ENCODE peak calls at places on chromosomes 16 and 17, in six cellular contexts. Q is IMR-90, L is GM12878, W is fibroblast of lung, F is mammary epithelial cell, G is H9. N is an unnamed sample.

GRCh38 chr16:70675851-70676513 is 9.9 kb downstream of the MTSS2 start:
- DNase-seq in G (no peak), L (no peak), Q (no peak), W (no peak), F (no peak), N (no peak)

GRCh38 chr16:1723450-1724147 is 17.6 kb downstream of the MAPK8IP3 start:
- DNase-seq in F (peak), L (no peak), W (peak), Q (peak), G (no peak), N (peak)

GRCh38 chr16:630815-631405 is at the start of gene WFIKKN1:
- DNase-seq in L (no peak), G (peak), Q (no peak), W (no peak), F (no peak), N (no peak)

GRCh38 chr17:78539771-78540170 is 37.4 kb downstream of the DNAH17 start:
- DNase-seq in W (no peak), L (no peak), G (no peak), F (no peak), Q (no peak), N (no peak)

GRCh38 chr17:17900615-17901520 is 64.1 kb upstream of the SREBF1 start:
- DNase-seq in G (no peak), F (peak), Q (peak), L (no peak), W (peak), N (peak)

GRCh38 chr16:88063201-88063773 is 112.1 kb downstream of the BANP start:
- DNase-seq in W (peak), Q (peak), L (no peak), F (no peak), G (no peak), N (no peak)

GRCh38 chr16:56409195-56409594 is 16.1 kb downstream of the AMFR start:
- DNase-seq in W (peak), Q (peak), G (no peak), L (no peak), F (peak), N (peak)

GRCh38 chr16:66539628-66540469 is 10.1 kb downstream of the TK2 start:
- DNase-seq in F (no peak), Q (no peak), W (peak), L (no peak), G (no peak), N (no peak)

GRCh38 chr17:28071891-28072606 is 29.6 kb downstream of the NLK start:
- DNase-seq in Q (no peak), F (no peak), G (no peak), W (peak), L (no peak), N (no peak)

GRCh38 chr17:75888484-75888883 is 8.3 kb downstream of the TRIM65 start:
- DNase-seq in F (no peak), W (no peak), L (no peak), G (peak), Q (no peak), N (no peak)

GRCh38 chr17:75447951-75448856 is 8.2 kb upstream of the TMEM94 start:
- DNase-seq in L (no peak), Q (peak), F (no peak), W (peak), G (no peak), N (no peak)

GRCh38 chr17:79991140-79991923 is 44.3 kb downstream of the TBC1D16 start:
- DNase-seq in F (peak), L (no peak), G (peak), Q (peak), W (peak), N (peak)

GRCh38 chr16:78655481-78656114 is 556.1 kb downstream of the WWOX start:
- DNase-seq in Q (no peak), W (no peak), F (no peak), G (no peak), L (no peak), N (no peak)

GRCh38 chr16:79272141-79272577 is 328.4 kb downstream of the MAF start:
- DNase-seq in F (no peak), G (no peak), L (no peak), W (no peak), Q (no peak), N (no peak)

GRCh38 chr16:56011808-56012478 is 136.8 kb upstream of the CES5A start:
- DNase-seq in Q (no peak), W (no peak), G (no peak), L (no peak), F (no peak), N (no peak)

GRCh38 chr16:24523569-24523968 is 15.8 kb upstream of the RBBP6 start:
- DNase-seq in G (peak), L (no peak), W (no peak), F (no peak), Q (no peak), N (no peak)

GRCh38 chr17:64709481-64709880 is 47.4 kb upstream of the SMURF2 start:
- DNase-seq in Q (no peak), L (no peak), W (no peak), G (no peak), F (no peak), N (no peak)

GRCh38 chr16:68382296-68382718 is 66.0 kb downstream of the SMPD3 start:
- DNase-seq in F (no peak), Q (no peak), G (peak), L (no peak), W (no peak), N (no peak)

GRCh38 chr16:1794221-1794871 is 841 bp upstream of the IGFALS start:
- DNase-seq in L (no peak), W (no peak), G (peak), F (no peak), Q (no peak), N (no peak)

GRCh38 chr16:71344315-71344905 is 14.1 kb upstream of the CALB2 start:
- DNase-seq in G (no peak), F (peak), W (no peak), L (no peak), Q (no peak), N (no peak)

GRCh38 chr17:30472238-30472890 is 4.8 kb upstream of the GOSR1 start:
- DNase-seq in G (no peak), F (peak), L (no peak), W (peak), Q (no peak), N (no peak)

GRCh38 chr16:67878232-67878631 is 5.4 kb downstream of the EDC4 start:
- DNase-seq in W (no peak), Q (no peak), G (no peak), L (no peak), F (no peak), N (no peak)

GRCh38 chr16:6897910-6898475 is 434.7 kb upstream of the RBFOX1 start:
- DNase-seq in L (no peak), G (no peak), F (no peak), W (no peak), Q (no peak), N (no peak)

GRCh38 chr17:339193-340061 is 13.2 kb downstream of the RPH3AL start:
- DNase-seq in G (peak), L (no peak), W (no peak), Q (no peak), F (no peak), N (no peak)

GRCh38 chr16:19223235-19223847 is 55.3 kb downstream of the SYT17 start:
- DNase-seq in F (peak), G (peak), Q (peak), W (no peak), L (no peak), N (peak)

GRCh38 chr17:35017021-35017420 is 36.7 kb downstream of the LIG3 start:
- DNase-seq in W (no peak), F (no peak), Q (no peak), L (no peak), G (no peak), N (no peak)

GRCh38 chr17:2982854-2983636 is 80.4 kb downstream of the OR1D5 start:
- DNase-seq in L (no peak), Q (peak), G (peak), W (peak), F (no peak), N (no peak)

GRCh38 chr17:28725166-28725659 is 820 bp downstream of the TLCD1 start:
- DNase-seq in W (peak), Q (peak), F (no peak), L (no peak), G (peak), N (peak)

GRCh38 chr17:5121186-5121841 is 5.5 kb downstream of the USP6 start:
- DNase-seq in W (no peak), F (no peak), Q (no peak), L (no peak), G (peak), N (no peak)

GRCh38 chr17:69047368-69048263 is 13.1 kb downstream of the ABCA9 start:
- DNase-seq in F (peak), W (peak), G (no peak), Q (peak), L (no peak), N (no peak)

GRCh38 chr16:51391798-51392511 is 240.9 kb upstream of the SALL1 start:
- DNase-seq in F (no peak), G (peak), Q (no peak), W (no peak), L (no peak), N (no peak)
- H2AFZ ChIP-seq in F (peak), G (no peak), Q (peak), W (no peak), L (no peak), N (no peak)

GRCh38 chr17:50955667-50956120 is 89.5 kb upstream of the TOB1 start:
- DNase-seq in G (no peak), Q (no peak), L (no peak), F (no peak), W (no peak), N (no peak)

GRCh38 chr17:50953831-50954601 is 87.9 kb upstream of the TOB1 start:
- DNase-seq in L (no peak), W (peak), Q (peak), F (peak), G (peak), N (no peak)

GRCh38 chr17:50955160-50955559 is 89.0 kb upstream of the TOB1 start:
- DNase-seq in G (peak), Q (no peak), L (no peak), F (no peak), W (no peak), N (no peak)

GRCh38 chr17:50953518-50953830 is 87.3 kb upstream of the TOB1 start:
- DNase-seq in G (no peak), F (no peak), W (no peak), L (no peak), Q (no peak), N (no peak)

GRCh38 chr17:50954641-50955121 is 88.5 kb upstream of the TOB1 start:
- DNase-seq in F (no peak), Q (no peak), W (no peak), L (no peak), G (no peak), N (no peak)
- H2AFZ ChIP-seq in F (peak), Q (peak), W (no peak), L (no peak), G (no peak), N (no peak)

GRCh38 chr17:38703742-38704644 is 1.1 kb upstream of the MLLT6 start:
- DNase-seq in G (peak), W (no peak), L (no peak), Q (no peak), F (no peak), N (peak)
- H2AFZ ChIP-seq in G (no peak), W (peak), L (peak), Q (peak), F (peak), N (peak)

GRCh38 chr17:6435051-6435450 is at the start of gene AIPL1:
- DNase-seq in Q (no peak), F (no peak), W (no peak), G (peak), L (no peak), N (no peak)
- H2AFZ ChIP-seq in Q (no peak), F (no peak), W (no peak), G (no peak), L (no peak), N (no peak)

GRCh38 chr16:54411555-54411954 is 125.0 kb upstream of the IRX3 start:
- DNase-seq in Q (no peak), F (no peak), G (peak), L (no peak), W (no peak), N (no peak)
- H2AFZ ChIP-seq in Q (no peak), F (no peak), G (no peak), L (no peak), W (no peak), N (no peak)

DNA sequence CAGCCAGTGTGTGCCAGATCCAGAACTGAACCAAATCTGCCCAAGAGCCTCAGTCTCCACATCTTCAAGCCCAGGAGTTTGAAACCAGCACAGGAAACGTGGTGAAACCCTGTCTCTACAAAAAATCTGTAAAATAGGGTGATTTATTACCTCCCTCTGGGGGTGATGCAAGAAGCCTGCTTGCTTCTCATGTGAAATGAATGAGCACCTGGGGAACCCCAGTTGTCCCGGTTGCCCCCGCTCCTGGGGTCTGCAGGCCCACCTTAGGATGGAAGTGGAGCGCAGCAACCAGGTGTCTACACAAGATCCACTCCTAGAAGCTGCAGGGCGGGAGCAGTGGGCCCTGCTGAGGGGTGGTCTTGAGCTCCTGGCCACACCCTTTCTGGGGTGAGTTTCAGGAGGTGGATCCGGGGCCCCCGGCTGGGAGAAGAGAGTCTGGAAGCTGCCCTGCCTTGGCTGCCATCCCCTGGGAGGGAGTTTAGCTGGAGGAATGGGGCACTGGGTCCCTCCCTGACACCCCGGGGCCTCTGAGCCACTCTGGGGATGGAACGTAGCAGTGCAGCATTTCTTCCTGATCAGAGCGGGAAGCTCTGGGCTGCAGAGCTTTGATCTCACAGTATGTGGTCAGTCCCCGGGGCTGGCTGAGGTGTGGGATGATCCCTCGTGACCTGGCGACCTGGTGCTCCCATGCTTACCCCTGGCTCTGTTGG is 117.8 kb downstream of the RAB11FIP4 start:
- DNase-seq in Q (no peak), W (no peak), L (no peak), F (no peak), G (no peak), N (no peak)
- H2AFZ ChIP-seq in Q (peak), W (no peak), L (peak), F (no peak), G (no peak), N (no peak)

GRCh38 chr17:39633570-39634183 is 3.3 kb upstream of the STARD3 start:
- DNase-seq in G (no peak), W (no peak), Q (no peak), L (no peak), F (no peak), N (no peak)

GRCh38 chr17:39632153-39632941 is 4.6 kb upstream of the STARD3 start:
- DNase-seq in Q (no peak), G (no peak), L (no peak), F (no peak), W (no peak), N (peak)

GRCh38 chr17:39629894-39630293 is 3.1 kb downstream of the PPP1R1B start:
- DNase-seq in W (no peak), L (no peak), G (no peak), Q (no peak), F (no peak), N (no peak)

GRCh38 chr17:39629494-39629880 is 2.7 kb downstream of the PPP1R1B start:
- DNase-seq in Q (no peak), F (no peak), W (no peak), G (no peak), L (no peak), N (no peak)

DNA sequence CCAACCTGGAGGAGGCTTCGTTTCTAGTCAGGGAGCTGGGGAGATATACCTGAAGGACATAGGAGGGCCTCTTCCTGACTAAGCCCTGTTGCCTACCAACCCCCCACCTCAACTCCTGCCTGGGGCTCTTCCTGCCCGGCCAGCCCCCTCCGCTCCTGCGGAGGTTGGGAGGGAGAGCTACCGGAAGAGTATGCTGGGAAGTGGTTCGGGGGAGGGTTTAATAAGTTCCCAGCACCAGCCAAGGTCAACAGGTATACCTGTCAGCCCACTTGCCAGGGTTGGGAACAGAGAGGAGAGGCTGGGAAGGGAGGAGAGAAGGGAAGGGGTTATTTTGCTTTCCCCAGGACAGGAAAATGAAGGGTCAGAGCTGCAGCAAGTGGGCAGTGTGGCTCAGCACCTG is 4.7 kb downstream of the PPP1R1B start:
- DNase-seq in Q (no peak), W (no peak), G (peak), F (peak), L (no peak), N (peak)
- H2AFZ ChIP-seq in Q (no peak), W (no peak), G (no peak), F (peak), L (no peak), N (peak)

GRCh38 chr17:33200116-33200515 is 93.0 kb downstream of the ASIC2 start:
- DNase-seq in W (peak), G (no peak), F (peak), L (no peak), Q (peak), N (peak)

GRCh38 chr17:33201255-33201654 is 91.8 kb downstream of the ASIC2 start:
- DNase-seq in F (no peak), W (no peak), G (peak), L (no peak), Q (no peak), N (no peak)

GRCh38 chr17:33202011-33202410 is 91.1 kb downstream of the ASIC2 start:
- DNase-seq in L (no peak), F (no peak), G (peak), W (no peak), Q (no peak), N (peak)

GRCh38 chr17:33202796-33203195 is 90.3 kb downstream of the ASIC2 start:
- DNase-seq in F (no peak), L (no peak), G (peak), W (no peak), Q (no peak), N (no peak)

DNA sequence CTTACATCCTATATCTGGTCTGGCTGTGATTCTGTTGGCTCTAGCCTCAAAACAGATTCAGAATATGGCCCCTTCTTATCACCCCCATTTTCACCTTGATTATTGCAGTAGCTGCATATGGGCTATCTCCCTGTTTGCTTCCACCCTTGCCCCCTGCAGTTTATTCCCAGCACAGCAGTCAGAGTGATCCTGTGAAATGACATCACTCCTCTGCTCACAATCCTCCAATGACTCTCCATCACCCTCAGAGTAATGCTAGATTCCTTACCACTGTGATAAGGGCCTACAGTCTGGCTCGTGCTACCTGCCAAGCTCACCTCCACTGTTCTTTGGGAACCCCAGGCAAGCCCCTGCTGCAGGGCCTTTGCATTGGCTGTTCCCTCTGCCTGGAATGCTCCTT is 92.5 kb downstream of the ASIC2 start:
- DNase-seq in Q (peak), F (peak), L (no peak), G (peak), W (peak), N (peak)
- H2AFZ ChIP-seq in Q (no peak), F (no peak), L (no peak), G (no peak), W (no peak), N (no peak)

GRCh38 chr17:67289174-67289876 is 44.3 kb upstream of the HELZ start:
- DNase-seq in W (peak), Q (peak), F (peak), L (no peak), G (peak), N (no peak)
- H2AFZ ChIP-seq in W (peak), Q (peak), F (peak), L (peak), G (peak), N (no peak)